ENCODE peak calls at places on chromosomes 1 and 21, in eight cellular contexts. H, D, Z, Q, F, U, L and M are unnamed samples.

GRCh38 chr21:33657124-33657842 is 15.0 kb downstream of the ITSN1 start:
- DNase-seq in U (no peak), F (no peak), Z (no peak), Q (no peak), D (no peak), L (no peak), H (no peak), M (peak; percentile 22)

GRCh38 chr1:17617787-17618557 is 78.5 kb downstream of the ARHGEF10L start:
- DNase-seq in L (peak; percentile 94), Z (no peak), Q (no peak), H (peak; percentile 38), F (peak; percentile 76), U (no peak), D (peak; percentile 44), M (no peak)

GRCh38 chr21:40487406-40487805 is 359.6 kb downstream of the DSCAM start:
- DNase-seq in F (no peak), U (no peak), H (no peak), Z (no peak), Q (no peak), L (no peak), D (peak; percentile 42), M (no peak)

GRCh38 chr21:34967509-34968289 is 81.4 kb downstream of the RUNX1 start:
- DNase-seq in Q (peak; percentile 87), H (no peak), Z (no peak), F (no peak), U (no peak), L (no peak), D (peak; percentile 44), M (no peak)

GRCh38 chr1:170657275-170657853 is 6.6 kb upstream of the PRRX1 start:
- DNase-seq in Q (no peak), H (no peak), L (no peak), Z (no peak), U (no peak), D (no peak), F (no peak), M (no peak)

GRCh38 chr21:46195595-46196195 is 11.4 kb upstream of the SPATC1L start:
- DNase-seq in D (no peak), F (peak; percentile 43), L (peak; percentile 49), Q (no peak), H (no peak), Z (no peak), U (no peak), M (peak; percentile 9)

GRCh38 chr1:152566681-152567080 is at the start of gene LCE3E:
- DNase-seq in U (no peak), L (no peak), F (no peak), Q (no peak), D (no peak), H (no peak), Z (no peak), M (no peak)

GRCh38 chr1:194795917-194796593 is 1609.6 kb upstream of the B3GALT2 start:
- DNase-seq in D (no peak), L (no peak), Z (no peak), U (no peak), F (no peak), Q (no peak), H (no peak), M (no peak)

GRCh38 chr1:244436336-244437102 is 15.2 kb downstream of the ADSS2 start:
- DNase-seq in F (no peak), Q (no peak), Z (no peak), H (no peak), D (no peak), L (no peak), U (no peak), M (no peak)

GRCh38 chr1:10958614-10959013 is 53.8 kb upstream of the TARDBP start:
- DNase-seq in D (peak; percentile 52), Q (peak; percentile 40), Z (no peak), F (no peak), U (no peak), L (no peak), H (no peak), M (no peak)

GRCh38 chr1:145717833-145718232 is 1.5 kb upstream of the CD160 start:
- DNase-seq in H (no peak), L (no peak), Z (no peak), F (no peak), D (no peak), Q (no peak), U (no peak), M (peak; percentile 30)

GRCh38 chr1:53584446-53585102 is 125.4 kb downstream of the DMRTB1 start:
- DNase-seq in H (no peak), Q (no peak), U (no peak), Z (no peak), L (peak; percentile 5), D (no peak), F (peak; percentile 15), M (no peak)

GRCh38 chr1:62508187-62508758 is 71.4 kb downstream of the USP1 start:
- DNase-seq in Q (peak; percentile 37), H (no peak), Z (peak; percentile 12), D (peak; percentile 39), F (no peak), L (no peak), U (peak; percentile 23), M (no peak)

GRCh38 chr21:35226960-35227741 is 178.0 kb upstream of the RUNX1 start:
- DNase-seq in D (no peak), F (no peak), U (peak; percentile 76), H (no peak), L (no peak), Q (no peak), Z (no peak), M (no peak)

GRCh38 chr21:25350056-25350455 is 257.2 kb downstream of the MRPL39 start:
- DNase-seq in U (no peak), Q (no peak), L (no peak), Z (peak; percentile 70), D (peak; percentile 50), H (no peak), F (no peak), M (peak; percentile 22)

GRCh38 chr1:177341773-177342172 is 171.0 kb downstream of the BRINP2 start:
- DNase-seq in L (no peak), D (no peak), F (no peak), U (no peak), H (no peak), Q (no peak), Z (no peak), M (no peak)

GRCh38 chr1:189500777-189501176 is 976.9 kb downstream of the BRINP3 start:
- DNase-seq in H (no peak), D (no peak), Z (no peak), U (no peak), Q (no peak), L (no peak), F (no peak), M (no peak)

GRCh38 chr1:244654284-244655038 is 1.5 kb downstream of the DESI2 start:
- DNase-seq in U (no peak), Q (no peak), Z (no peak), H (no peak), F (no peak), L (no peak), D (no peak), M (no peak)

GRCh38 chr1:94866178-94866822 is 46.1 kb downstream of the SLC44A3 start:
- DNase-seq in H (no peak), D (no peak), L (no peak), F (no peak), Q (peak; percentile 33), U (no peak), Z (no peak), M (no peak)

GRCh38 chr1:94246692-94247145 is 9.3 kb upstream of the ARHGAP29 start:
- DNase-seq in L (no peak), U (no peak), H (no peak), Z (no peak), Q (peak; percentile 67), D (peak; percentile 33), F (no peak), M (no peak)

GRCh38 chr1:97832490-97832889 is 88.3 kb downstream of the DPYD start:
- DNase-seq in H (no peak), D (no peak), F (no peak), Q (no peak), U (no peak), L (no peak), Z (peak; percentile 82), M (no peak)

GRCh38 chr1:64171797-64172281 is 31.6 kb upstream of the UBE2U start:
- DNase-seq in L (no peak), F (no peak), Z (no peak), D (peak; percentile 80), H (no peak), U (no peak), Q (peak; percentile 98), M (no peak)

GRCh38 chr1:66533804-66534745 is at the start of gene SGIP1:
- DNase-seq in Q (no peak), H (no peak), Z (peak; percentile 66), U (no peak), F (peak; percentile 61), L (peak; percentile 86), D (peak; percentile 90), M (peak; percentile 22)

GRCh38 chr1:230753586-230754251 is 6.5 kb downstream of the CAPN9 start:
- DNase-seq in Z (peak; percentile 65), Q (no peak), L (no peak), F (peak; percentile 82), U (peak; percentile 30), D (peak; percentile 97), H (no peak), M (no peak)
- H3K4me3 ChIP-seq in Z (no peak overlapping the region), Q (no peak overlapping the region), L (no peak overlapping the region), F (no peak overlapping the region), U (no peak overlapping the region), D (no peak overlapping the region), H (no peak overlapping the region), M (no peak overlapping the region)

DNA sequence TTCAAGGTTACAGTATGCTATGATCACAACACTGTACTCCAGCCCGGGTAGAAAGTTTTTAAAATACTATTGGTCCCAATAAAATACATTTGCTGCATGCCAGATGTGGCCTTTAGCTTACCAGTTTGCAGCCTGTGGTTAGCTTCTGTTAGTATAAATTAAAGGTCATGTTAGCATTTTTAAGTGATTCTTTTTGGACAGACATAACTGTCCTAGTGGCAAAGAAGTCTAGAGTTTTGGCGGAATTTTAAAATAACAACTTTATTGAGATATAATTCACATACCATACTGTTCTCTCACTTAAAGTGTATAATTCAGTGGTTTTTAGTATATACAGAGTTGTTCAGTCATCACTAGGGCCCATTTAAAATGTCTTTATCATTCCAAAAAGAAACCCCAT is 24.3 kb upstream of the TMEM39B start:
- DNase-seq in L (no peak), D (no peak), Z (no peak), Q (no peak), F (no peak), U (no peak), H (no peak), M (no peak)
- H3K36me3 ChIP-seq in L (peaks cover 9% of the 10 kb centered on the region), D (peaks cover 13% of the 10 kb centered on the region), Z (peaks cover 26% of the 10 kb centered on the region), Q (peaks cover 39% of the 10 kb centered on the region), F (no peaks in the 10 kb centered on the region), U (peaks cover 50% of the 10 kb centered on the region), H (peaks cover 24% of the 10 kb centered on the region), M (peaks cover 2% of the 10 kb centered on the region)

GRCh38 chr1:31579374-31579773 is 3.1 kb downstream of the TINAGL1 start:
- DNase-seq in H (peak; percentile 27), F (peak; percentile 45), Q (no peak), D (peak; percentile 19), L (no peak), U (no peak), Z (peak; percentile 27), M (no peak)
- H3K4me3 ChIP-seq in H (no peak overlapping the region), F (peak overlapping the region; percentile 36), Q (peak overlapping the region; percentile 70), D (no peak overlapping the region), L (peak overlapping the region; percentile 68), U (no peak overlapping the region), Z (no peak overlapping the region), M (no peak overlapping the region)

DNA sequence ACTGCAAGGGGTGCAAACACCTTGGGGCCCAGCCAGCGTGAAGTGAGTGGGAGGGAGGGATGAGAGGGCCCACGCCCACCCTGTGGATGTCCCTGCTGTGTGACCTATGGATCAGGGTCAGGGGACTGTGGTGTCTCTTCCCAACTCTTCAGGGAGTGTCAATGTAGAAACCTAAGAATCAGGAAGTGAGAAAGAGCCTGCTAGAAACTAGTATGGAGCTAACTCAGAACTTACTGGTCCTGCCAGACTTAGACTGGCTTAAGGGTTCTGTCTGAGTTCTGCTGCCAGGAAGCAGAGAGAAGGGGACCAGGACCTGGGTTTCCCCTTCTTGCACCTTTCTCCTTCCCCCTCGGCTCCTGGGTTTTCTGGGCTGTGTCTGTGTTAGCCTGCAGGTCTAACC is 1.8 kb upstream of the IL10 start:
- DNase-seq in H (no peak), L (no peak), U (no peak), Q (no peak), F (no peak), Z (no peak), D (no peak), M (no peak)
- H3K36me3 ChIP-seq in H (no peaks in the 10 kb centered on the region), L (no peaks in the 10 kb centered on the region), U (no peaks in the 10 kb centered on the region), Q (no peaks in the 10 kb centered on the region), F (no peaks in the 10 kb centered on the region), Z (no peaks in the 10 kb centered on the region), D (no peaks in the 10 kb centered on the region), M (no peaks in the 10 kb centered on the region)